ENCODE peak calls at places on chromosomes 5 and 9, in five cellular contexts. A, F, N, K and R are unnamed samples. For H3K9me3, the result is how much of the 10 kb centered on the place peaks cover.

GRCh38 chr9:126526218-126527108 is 87.3 kb upstream of the LMX1B start:
- DNase-seq in A (peak), N (no peak), F (no peak), K (no peak), R (no peak)

GRCh38 chr5:100900142-100900795 is 2.8 kb downstream of the ST8SIA4 start:
- DNase-seq in N (no peak), A (peak), K (no peak), F (peak), R (peak)

GRCh38 chr5:181170996-181171395 is 23.6 kb downstream of the OR2V2 start:
- DNase-seq in A (no peak), K (no peak), F (no peak), N (no peak), R (no peak)

GRCh38 chr5:111411321-111411720 is 101.0 kb downstream of the STARD4 start:
- DNase-seq in N (no peak), A (no peak), K (no peak), F (no peak), R (no peak)

GRCh38 chr5:178288373-178289368 is 56.1 kb upstream of the PHYKPL start:
- DNase-seq in A (peak), F (no peak), N (no peak), K (no peak), R (peak)

GRCh38 chr5:69046375-69046957 is 47.3 kb upstream of the SLC30A5 start:
- DNase-seq in A (no peak), K (no peak), F (no peak), N (no peak), R (no peak)

GRCh38 chr9:4096121-4096520 is 203.7 kb downstream of the GLIS3 start:
- DNase-seq in N (no peak), F (no peak), K (no peak), A (no peak), R (no peak)

GRCh38 chr9:121914604-121915303 is 178.4 kb downstream of the TTLL11 start:
- DNase-seq in F (no peak), K (no peak), A (no peak), N (no peak), R (no peak)

GRCh38 chr9:100099722-100100042 is 639 bp downstream of the INVS start:
- DNase-seq in N (peak), A (peak), K (no peak), F (no peak), R (peak)

GRCh38 chr5:115179959-115180709 is 10.4 kb upstream of the TRIM36 start:
- DNase-seq in N (no peak), F (peak), K (no peak), A (no peak), R (no peak)

GRCh38 chr5:55533806-55534435 is 843 bp downstream of the PLPP1 start:
- DNase-seq in A (no peak), F (peak), K (no peak), N (no peak), R (no peak)

GRCh38 chr9:31908891-31909480 is 475.5 kb upstream of the ACO1 start:
- DNase-seq in A (no peak), K (no peak), N (no peak), F (no peak), R (no peak)
- H3K27ac ChIP-seq in A (no peak), K (peak), N (no peak), F (no peak), R (no peak)

GRCh38 chr5:77767301-77767700 is 8.8 kb downstream of the TBCA start:
- DNase-seq in A (no peak), K (no peak), F (no peak), N (no peak), R (no peak)
- H3K9me3 ChIP-seq in A (under half), K (under half), F (under half), N (under half), R (under half)

GRCh38 chr9:33449715-33450114 is 2.3 kb upstream of the AQP3 start:
- DNase-seq in N (no peak), A (no peak), K (no peak), F (no peak), R (no peak)

GRCh38 chr9:33446507-33447403 is 638 bp downstream of the AQP3 start:
- DNase-seq in N (no peak), A (peak), F (no peak), K (no peak), R (peak)

GRCh38 chr9:33445941-33446506 is 1.4 kb downstream of the AQP3 start:
- DNase-seq in K (no peak), A (no peak), N (no peak), F (no peak), R (no peak)

GRCh38 chr9:33448159-33448511 is 742 bp upstream of the AQP3 start:
- DNase-seq in A (peak), K (no peak), N (no peak), F (no peak), R (no peak)

DNA sequence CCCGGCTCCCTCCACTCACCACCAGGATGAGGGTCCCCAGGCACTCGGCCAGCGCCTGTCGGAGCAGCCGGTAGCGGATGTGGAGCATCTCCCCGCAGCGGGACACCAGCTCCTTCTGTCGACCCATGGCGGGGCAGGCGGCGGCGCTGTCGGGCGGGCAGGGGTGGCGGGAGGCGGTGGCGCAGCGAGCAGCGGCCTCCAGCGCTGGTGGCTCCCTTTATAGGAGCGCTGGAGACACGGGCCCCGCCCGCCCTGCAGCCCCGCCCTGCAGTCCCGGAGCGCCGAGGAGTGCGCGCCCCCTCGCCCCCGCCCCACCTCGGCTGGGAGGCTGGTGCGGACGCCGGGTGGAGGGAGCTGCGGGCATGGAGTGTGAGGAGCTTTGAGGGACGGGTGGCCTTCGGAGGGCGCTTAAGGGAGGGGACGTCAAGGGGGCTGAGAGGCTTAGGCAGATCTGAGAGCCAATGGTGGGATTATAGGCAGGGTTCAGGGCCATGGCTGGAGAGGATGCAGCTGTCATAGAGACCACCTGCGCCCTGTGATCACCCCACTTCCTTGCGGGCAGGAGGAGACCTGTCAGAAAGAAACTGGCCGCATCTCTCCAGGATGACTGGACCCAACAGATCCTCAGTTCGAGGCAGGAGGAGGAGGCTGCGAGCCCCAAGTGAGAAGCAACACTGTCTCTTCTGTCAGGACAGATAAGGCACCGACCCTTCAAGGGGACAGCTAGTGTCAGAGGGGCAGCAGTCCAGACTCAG is at the start of gene AQP3:
- DNase-seq in F (peak), K (peak), A (peak), N (no peak), R (peak)
- TF ChIP-seq CTCF in F (peak), K (peak), A (peak), N (peak), R (peak)

GRCh38 chr9:133653638-133654037 is 17.5 kb downstream of the DBH start:
- DNase-seq in F (no peak), K (no peak), A (no peak), N (no peak), R (no peak)
- H3K27ac ChIP-seq in F (no peak), K (no peak), A (no peak), N (no peak), R (no peak)

GRCh38 chr9:108789742-108790141 is 66.0 kb downstream of the ACTL7B start:
- DNase-seq in N (no peak), A (no peak), K (no peak), F (no peak), R (no peak)

GRCh38 chr9:108786756-108787663 is 68.8 kb downstream of the ACTL7B start:
- DNase-seq in N (peak), K (no peak), F (no peak), A (no peak), R (peak)

GRCh38 chr9:108784998-108785397 is 70.8 kb downstream of the ACTL7B start:
- DNase-seq in K (no peak), F (no peak), N (no peak), A (no peak), R (peak)

GRCh38 chr9:108786322-108786721 is 69.5 kb downstream of the ACTL7B start:
- DNase-seq in A (no peak), K (no peak), F (no peak), N (no peak), R (no peak)

DNA sequence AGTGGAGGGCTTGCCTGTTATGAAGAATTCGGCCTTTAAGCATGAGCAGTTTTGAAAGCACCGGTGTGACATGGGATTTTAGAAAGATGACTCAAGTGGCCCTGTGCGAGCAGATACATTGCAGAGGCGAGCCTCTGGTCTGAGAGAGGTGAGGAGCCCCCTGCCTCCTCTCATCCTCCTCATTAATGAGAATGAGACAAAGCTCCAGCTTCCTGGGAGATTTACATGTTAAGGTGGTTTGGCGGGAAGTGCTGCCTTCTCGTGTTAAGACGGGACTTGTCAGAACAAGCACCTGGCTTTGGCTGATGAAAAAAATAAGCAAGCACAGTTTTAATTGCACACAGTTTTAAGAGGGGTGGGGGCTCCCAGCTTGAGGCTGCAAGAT is 68.1 kb downstream of the ACTL7B start:
- DNase-seq in A (no peak), F (no peak), N (no peak), K (no peak), R (peak)
- H3K9me3 ChIP-seq in A (under half), F (under half), N (under half), K (under half), R (under half)

DNA sequence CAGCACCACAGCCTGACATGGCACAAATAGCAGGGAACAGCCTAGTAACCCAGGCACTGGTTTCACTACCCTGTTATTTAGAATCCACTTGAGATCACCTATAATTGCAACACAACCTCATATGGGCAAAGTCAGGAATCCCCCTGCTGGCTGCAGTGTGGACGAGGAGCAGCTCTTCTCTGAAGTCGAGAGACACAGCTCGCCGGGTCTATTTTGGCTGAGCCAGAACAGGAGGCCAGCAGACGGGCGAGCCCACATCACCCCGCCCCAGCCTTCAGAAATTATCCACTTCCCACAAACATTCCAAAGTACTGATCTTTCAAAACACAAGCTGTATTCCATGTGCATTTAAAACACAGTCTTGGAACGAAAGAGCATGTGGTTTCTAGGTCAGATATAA is 179.0 kb downstream of the ROR2 start:
- DNase-seq in F (peak), K (no peak), A (no peak), N (no peak), R (no peak)
- TF ChIP-seq CTCF in F (peak), K (peak), A (peak), N (no peak), R (peak)

DNA sequence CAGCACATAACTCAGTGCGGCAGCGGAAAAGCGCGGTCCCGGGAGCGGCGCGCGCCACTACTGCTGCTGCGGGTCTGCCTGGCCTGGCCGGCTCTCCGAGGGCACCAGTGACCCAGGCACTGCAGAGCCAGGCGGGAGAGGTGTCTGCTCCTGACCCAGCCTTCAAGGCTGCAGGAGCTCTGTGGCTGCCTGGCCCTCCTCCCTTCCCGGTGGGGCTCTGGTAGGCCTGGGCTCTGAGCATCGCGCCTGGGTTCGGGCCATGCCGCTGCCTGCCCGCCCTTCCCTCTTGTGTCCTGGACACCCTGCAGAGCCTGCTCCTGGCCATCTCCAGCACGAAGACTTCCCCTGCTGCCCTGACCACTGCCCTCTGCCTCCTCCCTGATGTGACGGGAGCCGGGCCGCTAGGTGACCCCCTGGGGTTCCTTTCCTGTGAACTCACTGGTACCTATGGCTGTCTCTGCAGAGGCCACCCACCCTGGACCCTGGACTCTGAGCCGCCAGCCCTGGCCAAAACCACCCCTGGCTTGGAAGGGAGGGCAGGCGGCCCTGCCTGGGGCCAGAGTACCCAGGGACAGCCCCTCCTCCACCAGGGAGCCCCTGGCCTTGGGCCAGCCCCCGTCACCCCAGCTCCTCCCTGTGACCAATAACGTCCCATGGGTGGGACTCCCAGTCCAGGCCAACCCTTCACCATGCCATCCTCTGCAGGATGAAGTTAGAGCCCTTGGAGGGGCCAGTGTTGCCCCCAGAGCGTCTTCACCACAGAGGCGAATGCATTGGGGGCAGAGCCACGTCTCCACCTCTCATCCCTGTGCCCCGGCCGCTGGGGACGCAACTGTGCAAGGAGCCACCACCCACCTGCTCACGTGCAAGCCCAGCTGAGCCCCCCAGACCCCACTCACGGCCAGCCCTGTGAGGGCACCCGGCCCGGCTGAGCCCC is 32.9 kb upstream of the UBAC1 start:
- DNase-seq in A (peak), K (no peak), F (peak), N (no peak), R (no peak)
- H3K27ac ChIP-seq in A (peak), K (peak), F (no peak), N (no peak), R (peak)

DNA sequence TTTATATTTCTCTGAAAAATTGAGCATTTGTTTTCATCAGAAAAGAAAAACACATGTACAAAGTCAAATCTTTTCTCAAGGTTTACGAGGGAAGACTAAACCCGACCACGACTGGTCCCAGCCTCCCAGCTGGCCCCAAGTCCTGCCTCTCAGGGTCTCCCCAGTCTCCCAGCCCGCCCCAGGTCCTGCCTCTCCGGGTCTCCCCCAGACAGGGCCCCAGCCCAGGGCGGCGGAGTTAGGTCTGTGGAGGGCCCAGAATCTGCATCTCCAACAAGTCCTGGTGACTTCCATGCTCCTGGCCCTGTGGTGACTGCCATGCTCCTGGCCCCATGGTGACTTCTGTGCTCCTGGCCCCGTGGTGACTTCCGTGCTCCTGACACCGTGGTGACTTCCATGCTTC is 359.9 kb downstream of the IRX2 start:
- DNase-seq in N (no peak), F (no peak), A (no peak), K (no peak), R (no peak)
- H3K9me3 ChIP-seq in N (under half), F (under half), A (under half), K (under half), R (under half)

GRCh38 chr9:127717766-127718165 is 1.9 kb downstream of the TTC16 start:
- DNase-seq in A (no peak), N (no peak), K (no peak), F (no peak), R (no peak)

GRCh38 chr9:127716412-127716811 is 533 bp downstream of the TTC16 start:
- DNase-seq in F (no peak), K (no peak), A (no peak), N (no peak), R (no peak)

GRCh38 chr9:127714916-127715442 is 484 bp downstream of the PTRH1 start:
- DNase-seq in A (no peak), K (no peak), F (no peak), N (no peak), R (no peak)

GRCh38 chr9:127714020-127714835 is 1.2 kb downstream of the PTRH1 start:
- DNase-seq in K (no peak), A (no peak), F (no peak), N (no peak), R (no peak)

DNA sequence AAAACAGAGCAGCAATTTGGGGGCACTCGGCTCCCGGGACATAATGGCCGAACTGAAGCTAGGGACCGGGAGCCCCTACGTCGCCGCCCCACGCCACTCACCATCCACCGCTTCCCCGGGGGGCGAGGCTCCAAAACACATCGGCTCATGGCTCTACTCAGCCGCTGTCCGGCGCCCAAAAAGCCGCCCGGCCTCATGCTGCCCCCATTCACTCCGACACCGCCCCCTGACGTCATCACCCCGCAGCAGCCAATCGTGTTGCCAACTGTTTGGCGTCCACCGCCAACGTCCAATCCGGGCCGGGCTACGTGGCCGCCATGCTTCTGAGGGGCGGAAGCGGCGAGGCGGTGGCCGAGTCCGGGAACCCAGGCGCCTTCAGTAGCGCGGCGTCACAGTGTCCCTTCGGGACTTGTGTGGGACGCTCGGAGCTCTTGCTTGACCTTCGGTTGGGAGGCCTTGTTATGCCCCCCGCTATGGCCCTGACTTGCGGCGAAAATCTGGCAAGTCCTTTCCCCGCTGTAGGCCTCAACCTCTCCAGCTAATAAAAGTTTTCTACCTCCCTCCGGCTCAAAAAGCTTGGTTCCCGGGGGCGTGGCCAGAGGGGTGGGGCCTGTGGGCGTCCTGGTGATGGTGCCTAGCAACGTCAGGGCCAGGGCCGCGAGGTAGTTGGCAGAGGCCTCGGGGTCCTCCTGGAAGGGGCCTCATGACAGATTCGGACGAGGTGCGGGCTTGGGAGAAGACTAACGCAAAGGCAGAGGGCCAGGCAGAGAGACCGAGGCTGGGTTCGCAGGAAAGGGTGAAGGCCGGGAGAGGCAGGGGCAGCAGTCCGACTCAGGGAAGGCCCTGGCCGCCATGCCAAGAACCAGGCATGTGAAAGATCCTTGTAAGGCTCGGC is at the start of the genes PTRH1 and TTC16:
- DNase-seq in N (peak), K (peak), F (peak), A (peak), R (peak)
- TF ChIP-seq CTCF in N (no peak), K (peak), F (no peak), A (no peak), R (no peak)